ENCODE peak calls at places on chromosomes 3 and 15, in ten cellular contexts. O is GM20000, X is breast epithelium, D is OCI-LY7, T is progenitor cell of endocrine pancreas, K is omental fat pad, Y is esophagus muscularis mucosa, Z is lower lobe of right lung, N is H9, S is WTC11. G is an unnamed sample.

GRCh38 chr15:31241888-31242287 is 84.7 kb upstream of the KLF13 start:
- DNase-seq in X (no peak), T (no peak), K (no peak), N (no peak), Z (no peak), D (no peak), O (no peak), Y (no peak), S (no peak), G (no peak)

GRCh38 chr3:62415312-62415791 is 42.0 kb upstream of the FEZF2 start:
- DNase-seq in K (no peak), D (no peak), T (no peak), O (no peak), S (peak; percentile 64), Y (no peak), X (no peak), Z (no peak), N (peak; percentile 83), G (no peak)

GRCh38 chr15:81410318-81410753 is 36.3 kb upstream of the TMC3 start:
- DNase-seq in O (peak; percentile 46), N (peak; percentile 75), T (no peak), Y (no peak), D (peak; percentile 60), S (peak; percentile 24), X (no peak), Z (no peak), K (no peak), G (no peak)

GRCh38 chr3:155494332-155494731 is 200.8 kb upstream of the STRIT1 start:
- DNase-seq in N (no peak), X (no peak), S (no peak), Y (no peak), D (peak; percentile 68), K (no peak), O (peak; percentile 20), T (no peak), Z (no peak), G (no peak)

GRCh38 chr3:144590854-144591253 is 619.2 kb downstream of the DIPK2A start:
- DNase-seq in Y (no peak), K (no peak), O (no peak), N (no peak), Z (no peak), X (no peak), T (no peak), D (no peak), S (no peak), G (no peak)

GRCh38 chr3:29410660-29411405 is 130.0 kb downstream of the RBMS3 start:
- DNase-seq in D (peak; percentile 17), S (no peak), K (no peak), Y (no peak), N (no peak), Z (no peak), T (no peak), X (no peak), O (no peak), G (no peak)

GRCh38 chr3:141039573-141039972 is 11.6 kb upstream of the SPSB4 start:
- DNase-seq in D (no peak), N (no peak), S (no peak), Y (no peak), X (no peak), O (no peak), K (no peak), T (no peak), Z (no peak), G (no peak)

GRCh38 chr3:41338276-41338675 is 139.0 kb downstream of the CTNNB1 start:
- DNase-seq in S (no peak), Y (no peak), X (no peak), N (no peak), D (no peak), K (no peak), O (no peak), T (no peak), Z (no peak), G (no peak)

GRCh38 chr3:65439641-65440040 is 599.1 kb downstream of the MAGI1 start:
- DNase-seq in T (peak; percentile 16), N (peak; percentile 79), K (no peak), D (peak; percentile 25), S (peak; percentile 62), X (peak; percentile 52), Y (no peak), Z (peak; percentile 45), O (peak; percentile 17), G (no peak)

GRCh38 chr3:146111337-146111736 is 49.6 kb downstream of the PLOD2 start:
- DNase-seq in D (no peak), Y (no peak), N (no peak), K (no peak), S (no peak), Z (no peak), X (no peak), O (no peak), T (no peak), G (no peak)

GRCh38 chr3:153830552-153830951 is 290.6 kb upstream of the ARHGEF26 start:
- DNase-seq in D (no peak), N (no peak), K (no peak), Z (no peak), S (no peak), X (no peak), Y (no peak), O (no peak), T (no peak), G (no peak)

GRCh38 chr3:153829596-153830170 is 291.5 kb upstream of the ARHGEF26 start:
- DNase-seq in S (no peak), Z (no peak), D (no peak), N (no peak), X (no peak), T (no peak), K (no peak), Y (no peak), O (no peak), G (no peak)

GRCh38 chr3:153840487-153840886 is 280.7 kb upstream of the ARHGEF26 start:
- DNase-seq in Y (no peak), S (no peak), O (no peak), T (no peak), Z (no peak), D (no peak), N (no peak), K (no peak), X (no peak), G (no peak)

GRCh38 chr3:153835540-153835939 is 285.6 kb upstream of the ARHGEF26 start:
- DNase-seq in Z (no peak), N (peak; percentile 38), S (peak; percentile 39), Y (no peak), K (no peak), D (no peak), T (no peak), O (peak; percentile 9), X (no peak), G (no peak)
- TF ChIP-seq CTCF in Z (no peak), N (peak; percentile 54), S (no peak), Y (no peak), K (no peak), D (peak; percentile 44), T (no peak), O (no peak), X (no peak), G (no peak)

GRCh38 chr15:76057332-76058000 is 2.3 kb upstream of the TMEM266 start:
- DNase-seq in N (no peak), T (peak; percentile 17), Z (no peak), K (no peak), Y (no peak), O (peak; percentile 62), S (peak; percentile 26), D (peak; percentile 60), X (no peak), G (no peak)
- TF ChIP-seq CTCF in N (peak; percentile 78), T (peak; percentile 87), Z (peak; percentile 72), K (no peak), Y (peak; percentile 77), O (peak; percentile 34), S (peak; percentile 59), D (peak; percentile 90), X (peak; percentile 31), G (peak; percentile 88)

GRCh38 chr3:127543441-127543840 is 47.1 kb downstream of the TPRA1 start:
- DNase-seq in K (no peak), S (no peak), O (no peak), D (no peak), Z (no peak), X (no peak), N (no peak), T (no peak), Y (no peak), G (no peak)

GRCh38 chr3:127542441-127542952 is 48.0 kb downstream of the TPRA1 start:
- DNase-seq in D (no peak), S (no peak), N (no peak), Z (peak; percentile 91), Y (no peak), O (no peak), X (no peak), K (no peak), T (no peak), G (no peak)

GRCh38 chr3:127545711-127546457 is 44.6 kb downstream of the TPRA1 start:
- DNase-seq in N (no peak), Z (peak; percentile 15), S (no peak), T (no peak), D (no peak), X (no peak), K (no peak), O (no peak), Y (no peak), G (no peak)

GRCh38 chr3:127544806-127545545 is 45.6 kb downstream of the TPRA1 start:
- DNase-seq in K (no peak), O (no peak), S (no peak), Y (no peak), Z (peak; percentile 33), T (no peak), X (no peak), N (no peak), D (no peak), G (no peak)

DNA sequence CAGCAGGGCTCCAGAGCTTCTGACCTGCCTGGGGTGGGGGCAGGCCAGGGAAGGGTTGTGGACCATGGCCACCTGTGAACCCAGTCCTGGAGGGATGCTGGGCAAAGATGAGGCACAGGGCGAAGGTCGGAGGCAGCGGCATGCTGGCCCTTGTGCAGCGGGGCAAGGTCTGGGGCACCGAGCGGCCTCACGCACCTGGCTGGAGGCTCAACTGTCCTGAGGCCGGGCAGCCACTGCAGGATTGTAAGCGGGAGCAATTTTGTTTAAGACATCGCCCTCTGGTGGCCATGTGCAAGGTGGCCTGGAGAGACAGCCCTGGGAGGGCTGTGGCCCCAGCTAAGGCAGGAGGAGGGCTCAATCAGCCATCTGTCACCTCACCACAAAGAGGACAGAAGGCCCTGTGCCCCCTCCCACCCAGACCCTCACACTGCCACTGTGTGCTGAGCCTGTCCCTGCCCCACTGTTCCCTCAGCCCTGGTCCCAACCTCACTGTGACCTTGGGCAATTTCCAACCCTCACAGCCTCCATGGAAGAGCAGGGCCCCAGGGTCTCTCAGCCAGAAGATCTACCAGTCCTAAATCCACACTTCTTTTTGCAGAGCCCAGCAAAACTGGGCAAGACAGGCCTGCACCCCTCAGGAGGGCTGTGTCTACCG is 46.3 kb downstream of the TPRA1 start:
- DNase-seq in O (peak; percentile 88), S (peak; percentile 87), Y (no peak), Z (peak; percentile 84), X (peak; percentile 74), T (peak; percentile 68), D (peak; percentile 78), N (peak; percentile 88), K (peak; percentile 67), G (peak; percentile 74)
- TF ChIP-seq CTCF in O (peak; percentile 87), S (peak; percentile 83), Y (peak; percentile 84), Z (peak; percentile 88), X (peak; percentile 49), T (peak; percentile 90), D (peak; percentile 85), N (peak; percentile 93), K (no peak), G (peak; percentile 87)

DNA sequence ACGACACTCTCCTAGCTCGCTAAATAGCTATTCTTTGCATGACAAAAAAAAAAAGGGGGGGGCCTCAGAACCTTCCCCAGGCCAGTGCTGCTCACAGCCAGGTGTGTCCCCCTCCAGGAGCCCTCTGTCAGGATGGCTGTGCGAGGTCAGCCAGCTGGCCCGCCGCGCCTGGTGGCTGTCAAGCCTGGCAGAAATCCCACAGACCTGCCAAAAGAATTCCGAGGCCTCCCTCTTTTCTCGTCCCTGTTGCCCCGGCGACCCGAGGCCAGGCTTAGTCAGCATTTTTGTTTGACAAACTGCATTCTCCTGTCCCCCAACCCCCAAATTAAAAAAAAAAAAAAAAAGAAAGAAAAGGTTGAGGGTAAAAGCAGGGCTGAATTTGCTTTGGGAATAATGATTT is 61.9 kb downstream of the TM4SF4 start:
- DNase-seq in N (peak; percentile 71), Z (peak; percentile 64), X (peak; percentile 53), S (peak; percentile 74), K (no peak), D (no peak), O (no peak), Y (no peak), T (peak; percentile 17), G (peak; percentile 57)
- TF ChIP-seq CTCF in N (no peak), Z (no peak), X (no peak), S (no peak), K (no peak), D (no peak), O (no peak), Y (no peak), T (no peak), G (no peak)